ENCODE peak calls at places on chromosomes 6 and 20, in six cellular contexts. U is endothelial cell, I is cardiac fibroblast, G is transverse colon, P is RWPE1, M is heart right ventricle. W is an unnamed sample.

GRCh38 chr20:63544958-63545516 is 2.5 kb downstream of the SRMS start:
- DNase-seq in G (peak; percentile 78), P (peak; percentile 100), U (no peak), M (no peak), I (no peak), W (no peak)

GRCh38 chr20:33769032-33769431 is 37.2 kb downstream of the ZNF341 start:
- DNase-seq in P (no peak), G (no peak), I (no peak), M (no peak), U (no peak), W (no peak)

GRCh38 chr6:166774770-166775169 is 147.7 kb upstream of the RPS6KA2 start:
- DNase-seq in M (no peak), U (peak; percentile 1), G (no peak), P (no peak), I (no peak), W (no peak)

GRCh38 chr6:49205526-49205925 is 257.5 kb downstream of the MMUT start:
- DNase-seq in U (no peak), I (no peak), P (no peak), G (no peak), M (no peak), W (no peak)

GRCh38 chr6:18585032-18585573 is 198.0 kb downstream of the RNF144B start:
- DNase-seq in G (peak; percentile 60), U (no peak), I (peak; percentile 64), P (peak; percentile 34), M (no peak), W (no peak)

GRCh38 chr20:47664744-47665143 is 120.5 kb downstream of the SULF2 start:
- DNase-seq in P (no peak), I (no peak), G (no peak), U (no peak), M (no peak), W (no peak)

GRCh38 chr6:134720353-134721094 is 229.4 kb downstream of the ALDH8A1 start:
- DNase-seq in I (peak; percentile 54), P (no peak), U (peak; percentile 14), G (no peak), M (no peak), W (no peak)

GRCh38 chr20:50815162-50815989 is 20.5 kb downstream of the BCAS4 start:
- DNase-seq in G (peak; percentile 31), M (no peak), U (no peak), I (no peak), P (no peak), W (no peak)

GRCh38 chr6:150596439-150596838 is 3.2 kb upstream of the PLEKHG1 start:
- DNase-seq in U (no peak), P (no peak), M (no peak), I (no peak), G (peak; percentile 56), W (no peak)

GRCh38 chr6:140018588-140018987 is 644.1 kb upstream of the CITED2 start:
- DNase-seq in M (no peak), I (peak; percentile 44), U (no peak), P (no peak), G (no peak), W (no peak)

GRCh38 chr6:88422831-88423230 is 256.7 kb upstream of the CNR1 start:
- DNase-seq in U (no peak), I (no peak), G (no peak), P (no peak), M (no peak), W (no peak)
- TF ChIP-seq CTCF in U (no peak), I (no peak), G (no peak), P (no peak), M (no peak), W (no peak)

DNA sequence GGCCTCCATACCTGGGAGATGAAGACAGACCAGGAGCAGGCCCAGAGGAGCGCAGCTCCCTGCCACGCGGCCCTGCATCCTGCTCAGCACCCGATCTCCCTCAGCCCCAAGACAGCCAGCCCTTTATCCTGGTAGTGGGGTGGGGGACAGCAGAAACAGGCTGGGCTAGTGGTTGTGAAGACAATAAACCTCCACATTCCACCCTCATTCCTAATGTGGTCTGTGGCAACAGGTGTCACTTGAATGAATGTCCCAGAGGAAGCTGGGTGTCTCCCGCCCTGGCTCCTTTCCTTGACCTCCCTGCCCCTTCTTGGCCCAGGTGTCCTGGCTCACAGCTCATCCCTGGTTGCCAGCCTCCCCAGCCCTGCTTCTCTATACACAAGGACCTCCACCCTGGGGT is at the start of gene C6orf15:
- DNase-seq in I (no peak), G (no peak), P (no peak), M (no peak), U (no peak), W (no peak)
- TF ChIP-seq CTCF in I (no peak), G (no peak), P (no peak), M (no peak), U (no peak), W (no peak)

DNA sequence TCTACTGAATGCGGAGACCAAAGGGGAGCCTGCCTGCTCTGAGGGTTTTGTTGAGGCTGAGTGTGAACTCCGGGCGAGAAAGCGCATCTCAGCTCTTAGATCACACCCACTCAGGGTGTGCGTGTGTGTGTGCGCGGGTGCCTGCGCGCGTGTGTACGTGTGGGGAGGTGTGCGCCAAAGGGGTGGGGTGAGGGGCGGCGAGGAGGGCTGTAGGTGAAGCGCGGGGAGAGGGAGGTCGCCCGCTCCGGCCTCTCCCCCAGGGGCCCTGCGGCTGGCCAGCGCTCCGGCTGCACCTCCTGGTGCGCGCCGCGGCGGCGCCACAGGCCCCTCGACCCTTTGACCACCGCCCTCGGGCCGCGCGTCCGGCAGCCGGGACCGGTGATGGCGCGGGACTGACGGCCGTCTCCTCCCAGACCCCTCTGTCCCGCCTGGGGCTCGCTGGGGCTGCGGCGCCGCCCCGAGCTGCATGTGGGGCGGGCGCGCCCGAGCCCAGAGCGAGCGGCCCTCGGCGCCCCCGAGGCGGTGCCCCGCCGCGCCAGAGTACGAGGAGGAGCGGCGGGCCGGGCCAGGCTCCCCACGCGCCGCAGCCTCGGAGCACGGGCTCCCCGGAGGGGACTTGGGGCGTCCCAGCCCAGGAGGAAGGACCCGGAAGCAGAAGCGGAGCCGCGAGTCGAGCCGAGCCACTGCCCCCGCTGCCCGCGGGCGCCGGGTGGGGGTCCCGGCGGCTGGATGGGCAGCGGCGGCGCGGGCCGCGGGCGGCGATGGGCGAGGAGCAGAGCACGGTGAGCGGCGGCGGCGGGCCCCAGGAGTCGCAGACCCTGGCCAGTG is at the start of gene RNF217:
- DNase-seq in U (peak; percentile 71), G (peak; percentile 50), I (peak; percentile 89), M (peak; percentile 71), P (peak; percentile 44), W (peak; percentile 67)
- TF ChIP-seq CTCF in U (no peak), G (no peak), I (no peak), M (no peak), P (no peak), W (no peak)

GRCh38 chr6:100775667-100776066 is 105.5 kb downstream of the ASCC3 start:
- DNase-seq in I (no peak), G (no peak), U (no peak), M (no peak), P (no peak), W (no peak)
- TF ChIP-seq CTCF in I (peak; percentile 6), G (no peak), U (no peak), M (peak; percentile 22), P (peak; percentile 29), W (no peak)

GRCh38 chr20:36717657-36718056 is 28.2 kb downstream of the NDRG3 start:
- DNase-seq in M (no peak), I (peak; percentile 10), G (peak; percentile 8), U (peak; percentile 8), P (no peak), W (no peak)
- TF ChIP-seq CTCF in M (peak; percentile 32), I (peak; percentile 36), G (peak; percentile 7), U (no peak), P (no peak), W (no peak)

GRCh38 chr6:20875369-20875963 is 341.2 kb downstream of the CDKAL1 start:
- DNase-seq in I (peak; percentile 78), P (peak; percentile 24), G (no peak), M (no peak), U (peak; percentile 21), W (peak; percentile 24)
- TF ChIP-seq CTCF in I (peak; percentile 44), P (peak; percentile 45), G (no peak), M (peak; percentile 32), U (no peak), W (peak; percentile 34)

DNA sequence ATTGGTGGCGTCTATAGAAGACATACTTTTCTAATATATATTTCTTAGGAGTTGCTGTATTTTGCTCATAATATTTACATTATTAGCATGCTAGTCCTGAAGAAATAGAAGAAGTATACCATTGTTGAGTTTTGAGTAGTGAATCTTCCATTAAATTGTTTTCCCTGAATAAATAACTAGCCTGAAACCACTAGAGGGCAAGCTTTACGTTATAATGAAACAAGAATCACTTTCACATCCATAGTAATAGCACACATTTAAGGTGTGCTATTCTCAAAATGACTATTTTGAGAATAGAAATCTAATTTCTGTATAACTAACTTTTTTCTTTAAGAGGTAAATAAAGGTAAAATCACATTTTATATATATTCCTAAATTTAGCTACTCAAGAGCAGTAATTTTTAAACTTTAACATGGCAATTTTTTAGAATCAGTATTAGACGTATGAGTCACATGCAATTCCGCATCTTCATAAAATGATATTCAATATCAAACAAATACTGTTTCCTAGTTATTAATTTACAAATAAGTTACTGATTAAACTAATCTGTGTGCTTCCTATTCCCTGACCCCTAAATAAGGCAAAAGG is 213.2 kb upstream of the MANEA start:
- DNase-seq in U (no peak), P (peak; percentile 26), G (no peak), I (peak; percentile 15), M (no peak), W (no peak)
- TF ChIP-seq CTCF in U (peak; percentile 42), P (peak; percentile 54), G (peak; percentile 28), I (peak; percentile 24), M (no peak), W (peak; percentile 49)

GRCh38 chr6:43389713-43390265 is 20.3 kb upstream of the ZNF318 start:
- DNase-seq in I (no peak), U (no peak), P (no peak), M (no peak), G (no peak), W (no peak)

GRCh38 chr6:43383021-43383667 is 13.7 kb upstream of the ZNF318 start:
- DNase-seq in G (no peak), U (no peak), P (peak; percentile 11), M (no peak), I (peak; percentile 59), W (no peak)

GRCh38 chr6:43391448-43392031 is 22.1 kb upstream of the ZNF318 start:
- DNase-seq in U (no peak), I (no peak), P (no peak), G (no peak), M (no peak), W (no peak)

GRCh38 chr6:43386492-43386891 is 17.0 kb upstream of the ZNF318 start:
- DNase-seq in P (no peak), I (no peak), M (no peak), U (no peak), G (no peak), W (no peak)
- TF ChIP-seq CTCF in P (no peak), I (no peak), M (peak; percentile 38), U (no peak), G (peak; percentile 42), W (no peak)

W was measured in glutamatergic neuron.